ENCODE peak calls at places on chromosomes 7 and 10, in seven cellular contexts. One of them, this sample, is unnamed.

GRCh38 chr7:148944935-148945934 is 61.1 kb upstream of the EZH2 start:
- DNase-seq in progenitor cell of endocrine pancreas: no peak
- DNase-seq in dorsolateral prefrontal cortex: no peak
- DNase-seq in brain microvascular endothelial cell: peak
- DNase-seq in kidney: no peak
- DNase-seq in Calu3: no peak
- DNase-seq in HFF-Myc: no peak
- DNase-seq in this sample: no peak

GRCh38 chr10:109877546-109877945 is 45.8 kb downstream of the XPNPEP1 start:
- DNase-seq in progenitor cell of endocrine pancreas: no peak
- DNase-seq in dorsolateral prefrontal cortex: no peak
- DNase-seq in brain microvascular endothelial cell: no peak
- DNase-seq in kidney: no peak
- DNase-seq in Calu3: no peak
- DNase-seq in HFF-Myc: no peak
- DNase-seq in this sample: no peak

GRCh38 chr10:84008878-84009277 is 130.4 kb upstream of the GHITM start:
- DNase-seq in progenitor cell of endocrine pancreas: no peak
- DNase-seq in dorsolateral prefrontal cortex: no peak
- DNase-seq in brain microvascular endothelial cell: no peak
- DNase-seq in kidney: no peak
- DNase-seq in Calu3: peak
- DNase-seq in HFF-Myc: no peak
- DNase-seq in this sample: no peak

GRCh38 chr7:157566631-157567006 is 229.8 kb downstream of the DNAJB6 start:
- DNase-seq in progenitor cell of endocrine pancreas: no peak
- DNase-seq in dorsolateral prefrontal cortex: no peak
- DNase-seq in brain microvascular endothelial cell: no peak
- DNase-seq in kidney: peak
- DNase-seq in Calu3: no peak
- DNase-seq in HFF-Myc: no peak
- DNase-seq in this sample: no peak

GRCh38 chr7:141788296-141788695 is 1.7 kb upstream of the TAS2R5 start:
- DNase-seq in progenitor cell of endocrine pancreas: no peak
- DNase-seq in dorsolateral prefrontal cortex: no peak
- DNase-seq in brain microvascular endothelial cell: no peak
- DNase-seq in kidney: no peak
- DNase-seq in Calu3: no peak
- DNase-seq in HFF-Myc: no peak
- DNase-seq in this sample: no peak

GRCh38 chr7:47310020-47310419 is 271.9 kb downstream of the TNS3 start:
- DNase-seq in progenitor cell of endocrine pancreas: no peak
- DNase-seq in dorsolateral prefrontal cortex: no peak
- DNase-seq in brain microvascular endothelial cell: no peak
- DNase-seq in kidney: no peak
- DNase-seq in Calu3: no peak
- DNase-seq in HFF-Myc: no peak
- DNase-seq in this sample: no peak

GRCh38 chr10:30437039-30437781 is 3.2 kb downstream of the MAP3K8 start:
- DNase-seq in progenitor cell of endocrine pancreas: no peak
- DNase-seq in dorsolateral prefrontal cortex: no peak
- DNase-seq in brain microvascular endothelial cell: peak
- DNase-seq in kidney: no peak
- DNase-seq in Calu3: no peak
- DNase-seq in HFF-Myc: no peak
- DNase-seq in this sample: no peak

GRCh38 chr7:99379043-99379577 is 4.6 kb downstream of the ARPC1B start:
- DNase-seq in progenitor cell of endocrine pancreas: no peak
- DNase-seq in dorsolateral prefrontal cortex: no peak
- DNase-seq in brain microvascular endothelial cell: peak
- DNase-seq in kidney: no peak
- DNase-seq in Calu3: no peak
- DNase-seq in HFF-Myc: peak
- DNase-seq in this sample: no peak

GRCh38 chr7:2668401-2668800 is 19.6 kb upstream of the AMZ1 start:
- DNase-seq in progenitor cell of endocrine pancreas: no peak
- DNase-seq in dorsolateral prefrontal cortex: no peak
- DNase-seq in brain microvascular endothelial cell: no peak
- DNase-seq in kidney: no peak
- DNase-seq in Calu3: peak
- DNase-seq in HFF-Myc: no peak
- DNase-seq in this sample: no peak

DNA sequence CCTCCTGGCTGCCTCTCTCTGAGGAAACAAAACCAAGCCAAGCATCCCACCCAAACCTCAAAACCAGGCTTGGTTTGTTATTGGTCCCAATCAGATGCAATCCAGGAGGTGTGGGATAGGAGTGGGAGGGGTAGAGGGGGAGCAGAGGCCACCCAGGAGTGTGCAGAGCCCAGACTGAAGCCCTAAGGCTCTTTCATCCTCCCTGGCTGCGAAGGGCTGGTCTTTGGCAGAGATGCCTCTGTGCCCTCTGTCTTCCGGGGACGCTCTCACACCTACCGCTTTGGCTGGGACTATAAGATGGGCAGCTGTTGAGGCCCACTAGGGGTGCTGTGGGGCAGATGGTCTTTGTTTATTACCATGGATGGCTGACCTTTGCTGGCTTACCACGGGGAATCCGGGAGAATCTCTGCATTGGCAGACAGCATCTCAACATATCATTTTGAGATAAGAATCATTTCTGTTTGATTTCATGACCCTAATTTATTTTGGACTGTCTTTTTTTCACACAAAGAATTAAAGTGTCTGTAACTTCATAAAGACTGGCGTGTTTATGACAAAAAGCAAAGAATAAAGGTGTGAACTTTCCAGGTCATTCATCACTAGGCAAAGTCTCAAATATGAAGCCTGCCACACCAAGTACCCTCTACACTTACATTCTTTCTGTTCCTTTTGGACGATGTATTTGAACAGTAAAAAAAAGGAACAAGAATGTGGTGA is 6.5 kb upstream of the DENND2A start:
- DNase-seq in progenitor cell of endocrine pancreas: no peak
- DNase-seq in dorsolateral prefrontal cortex: no peak
- DNase-seq in brain microvascular endothelial cell: no peak
- DNase-seq in kidney: no peak
- DNase-seq in Calu3: peak
- DNase-seq in HFF-Myc: no peak
- DNase-seq in this sample: no peak
- TF ChIP-seq CTCF in progenitor cell of endocrine pancreas: peak
- TF ChIP-seq CTCF in dorsolateral prefrontal cortex: peak
- TF ChIP-seq CTCF in brain microvascular endothelial cell: peak
- TF ChIP-seq CTCF in kidney: peak
- TF ChIP-seq CTCF in Calu3: peak
- TF ChIP-seq CTCF in HFF-Myc: peak
- TF ChIP-seq CTCF in this sample: peak

GRCh38 chr10:62636825-62637248 is 167.7 kb upstream of the ADO start:
- DNase-seq in progenitor cell of endocrine pancreas: no peak
- DNase-seq in dorsolateral prefrontal cortex: no peak
- DNase-seq in brain microvascular endothelial cell: no peak
- DNase-seq in kidney: no peak
- DNase-seq in Calu3: peak
- DNase-seq in HFF-Myc: no peak
- DNase-seq in this sample: no peak
- TF ChIP-seq CTCF in progenitor cell of endocrine pancreas: no peak
- TF ChIP-seq CTCF in dorsolateral prefrontal cortex: peak
- TF ChIP-seq CTCF in brain microvascular endothelial cell: peak
- TF ChIP-seq CTCF in kidney: no peak
- TF ChIP-seq CTCF in Calu3: no peak
- TF ChIP-seq CTCF in HFF-Myc: peak
- TF ChIP-seq CTCF in this sample: no peak

GRCh38 chr7:87627634-87627994 is 584 bp upstream of the RUNDC3B start:
- DNase-seq in progenitor cell of endocrine pancreas: peak
- DNase-seq in dorsolateral prefrontal cortex: peak
- DNase-seq in brain microvascular endothelial cell: no peak
- DNase-seq in kidney: peak
- DNase-seq in Calu3: peak
- DNase-seq in HFF-Myc: no peak
- DNase-seq in this sample: no peak
- TF ChIP-seq CTCF in progenitor cell of endocrine pancreas: no peak
- TF ChIP-seq CTCF in dorsolateral prefrontal cortex: no peak
- TF ChIP-seq CTCF in brain microvascular endothelial cell: no peak
- TF ChIP-seq CTCF in kidney: no peak
- TF ChIP-seq CTCF in Calu3: no peak
- TF ChIP-seq CTCF in HFF-Myc: no peak
- TF ChIP-seq CTCF in this sample: no peak

GRCh38 chr10:26503911-26504310 is 65.8 kb downstream of the APBB1IP start:
- DNase-seq in progenitor cell of endocrine pancreas: no peak
- DNase-seq in dorsolateral prefrontal cortex: no peak
- DNase-seq in brain microvascular endothelial cell: no peak
- DNase-seq in kidney: no peak
- DNase-seq in Calu3: peak
- DNase-seq in HFF-Myc: no peak
- DNase-seq in this sample: no peak
- TF ChIP-seq CTCF in progenitor cell of endocrine pancreas: no peak
- TF ChIP-seq CTCF in dorsolateral prefrontal cortex: no peak
- TF ChIP-seq CTCF in brain microvascular endothelial cell: peak
- TF ChIP-seq CTCF in kidney: no peak
- TF ChIP-seq CTCF in Calu3: peak
- TF ChIP-seq CTCF in HFF-Myc: no peak
- TF ChIP-seq CTCF in this sample: peak

DNA sequence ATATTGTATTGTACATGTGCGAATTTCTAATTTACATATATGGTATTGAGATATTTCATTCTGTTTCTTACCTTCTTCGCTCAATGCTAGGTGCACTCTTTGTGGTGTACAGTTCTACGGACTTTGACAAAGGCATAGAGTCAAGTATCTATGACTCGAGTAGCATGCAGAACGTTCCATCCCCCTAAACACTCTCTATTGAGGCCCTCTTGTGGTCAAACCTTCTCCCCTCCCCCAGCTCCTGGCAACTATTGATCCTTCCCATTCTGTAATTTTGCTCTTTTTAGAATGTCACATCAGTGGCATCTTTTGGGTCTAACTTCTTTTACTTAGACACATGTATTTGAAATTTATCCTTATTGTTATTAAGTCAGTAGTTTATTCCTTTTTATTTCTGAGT is 30.7 kb upstream of the GDF10 start:
- DNase-seq in progenitor cell of endocrine pancreas: no peak
- DNase-seq in dorsolateral prefrontal cortex: no peak
- DNase-seq in brain microvascular endothelial cell: no peak
- DNase-seq in kidney: no peak
- DNase-seq in Calu3: no peak
- DNase-seq in HFF-Myc: no peak
- DNase-seq in this sample: no peak
- TF ChIP-seq CTCF in progenitor cell of endocrine pancreas: peak
- TF ChIP-seq CTCF in dorsolateral prefrontal cortex: peak
- TF ChIP-seq CTCF in brain microvascular endothelial cell: peak
- TF ChIP-seq CTCF in kidney: no peak
- TF ChIP-seq CTCF in Calu3: no peak
- TF ChIP-seq CTCF in HFF-Myc: peak
- TF ChIP-seq CTCF in this sample: peak

This sample was measured in D721Med.